ENCODE peak calls at places on chromosomes 13 and 19, in six cellular contexts. R is IMR-90, D is mesenchymal stem cell, H is H9, A is neuronal stem cell, L is H1. X is an unnamed sample.

GRCh38 chr19:58543826-58544590 is at the start of gene TRIM28:
- DNase-seq in A (peak; percentile 98), D (peak; percentile 100), H (peak; percentile 97), R (peak; percentile 99), L (peak; percentile 99), X (peak; percentile 97)

GRCh38 chr13:23637813-23638212 is 67.6 kb downstream of the TNFRSF19 start:
- DNase-seq in L (no peak), A (no peak), H (no peak), D (no peak), R (no peak), X (no peak)

GRCh38 chr13:51125495-51126226 is 14.6 kb upstream of the C13orf42 start:
- DNase-seq in L (peak; percentile 77), R (peak; percentile 54), H (peak; percentile 75), A (peak; percentile 43), D (peak; percentile 53), X (peak; percentile 81)

GRCh38 chr19:28424662-28425430 is 788.1 kb downstream of the UQCRFS1 start:
- DNase-seq in R (no peak), H (no peak), A (no peak), L (no peak), D (no peak), X (no peak)

GRCh38 chr19:19674315-19674714 is 5.7 kb downstream of the ZNF101 start:
- DNase-seq in D (no peak), R (no peak), A (no peak), L (no peak), H (no peak), X (no peak)

GRCh38 chr13:110269509-110270185 is 37.3 kb downstream of the COL4A1 start:
- DNase-seq in R (no peak), D (no peak), A (no peak), H (no peak), L (peak; percentile 38), X (no peak)

GRCh38 chr19:44722131-44723121 is 23.5 kb downstream of the CEACAM16 start:
- DNase-seq in H (no peak), D (no peak), R (no peak), A (no peak), L (no peak), X (peak; percentile 46)

GRCh38 chr13:37059136-37059847 is at the start of gene SUPT20H:
- DNase-seq in R (peak; percentile 88), A (peak; percentile 84), H (peak; percentile 96), D (peak; percentile 91), L (peak; percentile 94), X (peak; percentile 92)

GRCh38 chr13:76864259-76864658 is 21.9 kb downstream of the KCTD12 start:
- DNase-seq in H (no peak), L (no peak), D (no peak), A (no peak), R (no peak), X (no peak)

GRCh38 chr13:111612918-111613317 is 292.5 kb downstream of the TEX29 start:
- DNase-seq in H (peak; percentile 11), L (no peak), R (no peak), A (no peak), D (no peak), X (no peak)

GRCh38 chr13:21079761-21080730 is 18.7 kb upstream of the LATS2 start:
- DNase-seq in A (no peak), R (peak; percentile 93), L (no peak), D (peak; percentile 90), H (no peak), X (peak; percentile 97)

GRCh38 chr19:623974-624373 is 9.4 kb downstream of the POLRMT start:
- DNase-seq in R (peak; percentile 82), D (peak; percentile 83), H (no peak), A (no peak), L (no peak), X (no peak)

GRCh38 chr19:51016798-51017683 is 2.5 kb downstream of the KLK10 start:
- DNase-seq in D (peak; percentile 11), H (peak; percentile 94), R (peak; percentile 16), A (peak; percentile 69), L (peak; percentile 98), X (peak; percentile 26)

GRCh38 chr13:107568181-107568580 is 647.2 kb downstream of the LIG4 start:
- DNase-seq in R (peak; percentile 31), L (no peak), A (no peak), D (no peak), H (no peak), X (no peak)

GRCh38 chr19:43560687-43561086 is 14.6 kb downstream of the XRCC1 start:
- DNase-seq in H (peak; percentile 40), A (no peak), R (peak; percentile 52), L (no peak), D (peak; percentile 66), X (no peak)

GRCh38 chr13:41547253-41548000 is 90.1 kb downstream of the RGCC start:
- DNase-seq in A (no peak), D (no peak), L (no peak), H (no peak), R (no peak), X (no peak)

GRCh38 chr13:90884066-90884465 is 463.4 kb upstream of the MIR17HG start:
- DNase-seq in D (no peak), R (no peak), A (no peak), L (no peak), H (no peak), X (no peak)

GRCh38 chr13:76677047-76677446 is 209.2 kb downstream of the KCTD12 start:
- DNase-seq in R (peak; percentile 43), A (no peak), D (no peak), L (no peak), H (no peak), X (no peak)

GRCh38 chr19:12785431-12786011 is 5.8 kb upstream of the JUNB start:
- DNase-seq in A (no peak), L (no peak), H (no peak), R (no peak), D (no peak), X (no peak)

GRCh38 chr19:17506745-17507144 is 4.7 kb upstream of the PGLS start:
- DNase-seq in D (no peak), H (no peak), R (no peak), A (no peak), L (no peak), X (no peak)

GRCh38 chr13:28425796-28426195 is 69.1 kb downstream of the FLT1 start:
- DNase-seq in A (no peak), R (peak; percentile 53), D (peak; percentile 83), H (no peak), L (no peak), X (no peak)

GRCh38 chr13:29428310-29428991 is 167.0 kb downstream of the SLC7A1 start:
- DNase-seq in D (peak; percentile 35), R (no peak), A (peak; percentile 31), H (peak; percentile 73), L (peak; percentile 71), X (peak; percentile 33)

DNA sequence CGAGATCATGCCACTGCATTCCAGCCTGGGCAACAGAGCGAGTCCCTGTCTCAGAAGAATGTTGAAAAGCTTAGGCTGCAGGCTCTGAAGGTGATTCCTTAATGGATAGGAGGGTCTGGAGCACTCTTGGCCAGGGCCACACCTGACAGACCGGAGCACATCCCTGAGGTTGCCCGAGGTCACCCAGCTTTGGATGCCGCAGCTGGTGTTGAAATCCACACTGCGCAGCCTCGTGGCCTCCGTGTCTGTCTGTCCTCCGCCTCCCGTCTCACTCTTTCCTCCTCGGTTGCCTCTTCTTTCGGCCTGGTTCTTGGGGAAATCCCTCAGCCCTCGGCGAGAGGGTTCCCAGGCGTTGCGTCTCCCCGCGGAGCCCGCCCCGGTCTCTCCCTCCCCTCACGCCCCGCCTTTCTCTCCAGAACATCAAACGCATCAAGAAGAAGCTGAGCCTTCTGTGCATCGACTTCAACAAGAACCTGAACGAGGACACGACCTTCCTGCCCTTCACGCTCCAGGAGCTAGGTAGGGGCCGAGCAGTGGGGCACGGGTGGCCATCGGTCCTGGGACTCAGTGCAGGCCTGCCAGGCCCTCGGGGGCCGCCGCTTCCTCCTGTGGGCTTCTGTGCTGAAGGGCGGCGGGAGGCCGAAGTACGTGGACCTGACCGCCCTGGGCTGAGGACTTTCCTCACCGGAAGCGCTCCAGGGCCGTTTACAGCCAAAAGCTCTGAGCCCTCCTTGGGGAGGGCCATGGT is 14.1 kb downstream of the THOP1 start:
- DNase-seq in R (no peak), H (no peak), L (no peak), A (no peak), D (no peak), X (no peak)
- H3K14ac ChIP-seq in R (no peak overlapping the region), H (no peak overlapping the region), L (no peak overlapping the region), A (no peak overlapping the region), D (no peak overlapping the region), X (no peak overlapping the region)

GRCh38 chr13:49977992-49978391 is 18.9 kb upstream of the TRIM13 start:
- DNase-seq in A (no peak), H (no peak), L (no peak), D (no peak), R (no peak), X (no peak)

GRCh38 chr13:49975826-49976225 is 21.0 kb upstream of the TRIM13 start:
- DNase-seq in D (no peak), A (no peak), R (no peak), H (no peak), L (no peak), X (no peak)

GRCh38 chr13:49972709-49973108 is 24.1 kb upstream of the TRIM13 start:
- DNase-seq in L (no peak), D (no peak), A (no peak), R (no peak), H (no peak), X (no peak)

GRCh38 chr13:49980266-49980665 is 16.6 kb upstream of the TRIM13 start:
- DNase-seq in R (no peak), A (no peak), L (no peak), H (no peak), D (no peak), X (no peak)

DNA sequence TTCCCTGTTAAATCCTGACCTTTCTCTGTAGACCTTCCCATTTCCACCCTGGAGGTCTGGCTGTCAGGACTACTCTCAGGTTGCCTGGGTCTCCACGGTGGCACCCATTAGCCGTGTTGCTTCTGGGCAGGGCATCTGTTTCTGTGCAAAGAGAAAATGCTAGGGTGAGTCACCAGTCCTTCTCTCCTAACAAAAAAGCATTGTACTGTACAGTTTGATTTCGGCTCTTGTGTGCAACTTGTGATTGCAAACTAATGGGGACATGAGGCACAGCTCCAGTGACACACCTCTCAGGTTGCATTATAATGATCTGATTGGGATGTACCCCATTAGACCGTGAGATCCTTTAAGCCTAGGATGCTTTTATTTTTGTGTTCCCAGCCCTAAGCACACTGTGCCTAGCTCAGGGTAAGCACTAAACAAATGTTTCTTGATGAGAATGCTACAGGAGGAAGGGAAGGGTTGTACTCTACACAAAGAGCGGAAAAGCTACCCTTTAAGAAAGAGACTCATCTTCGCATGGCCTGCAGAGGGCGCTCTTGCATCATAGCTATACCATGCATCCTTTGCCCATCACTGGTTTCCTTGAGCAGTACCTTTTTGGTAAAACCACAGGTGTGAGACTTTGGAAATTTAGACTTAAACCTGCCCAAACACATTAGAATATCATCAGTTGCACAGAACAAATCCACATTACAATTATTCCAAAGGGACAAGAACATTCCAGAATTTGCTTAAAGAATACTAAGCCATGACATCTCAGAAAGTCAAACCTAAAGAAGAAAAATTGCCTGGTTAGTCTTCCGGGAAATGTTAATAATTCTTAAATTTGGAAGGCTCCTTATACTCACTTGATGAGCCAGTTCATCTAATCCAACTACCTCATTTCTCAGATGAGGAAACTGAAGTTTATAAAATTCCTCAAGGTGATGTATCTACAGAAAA is 20.3 kb upstream of the TRIM13 start:
- DNase-seq in R (peak; percentile 70), L (peak; percentile 75), H (peak; percentile 70), A (peak; percentile 71), D (peak; percentile 68), X (peak; percentile 88)
- H3K14ac ChIP-seq in R (peak overlapping the region; percentile 2), L (no peak overlapping the region), H (no peak overlapping the region), A (no peak overlapping the region), D (no peak overlapping the region), X (no peak overlapping the region)

GRCh38 chr19:46959962-46960556 is 59.6 kb upstream of the NPAS1 start:
- DNase-seq in R (no peak), L (no peak), H (no peak), A (no peak), D (no peak), X (no peak)
- H3K14ac ChIP-seq in R (no peak overlapping the region), L (no peak overlapping the region), H (no peak overlapping the region), A (no peak overlapping the region), D (no peak overlapping the region), X (no peak overlapping the region)

GRCh38 chr19:33779849-33780248 is 16.8 kb upstream of the KCTD15 start:
- DNase-seq in D (no peak), A (no peak), R (no peak), L (no peak), H (no peak), X (no peak)
- H3K14ac ChIP-seq in D (no peak overlapping the region), A (no peak overlapping the region), R (no peak overlapping the region), L (no peak overlapping the region), H (no peak overlapping the region), X (no peak overlapping the region)